ENCODE peak calls at places on chromosomes 11 and 22, in nine cellular contexts. One of them, this sample, is unnamed.
A peak's percentile ranks its signal among the peaks of the same experiment; 100 is the strongest.

GRCh38 chr11:122100222-122101080 is 15.6 kb downstream of the BLID start:
- DNase-seq in left ventricle myocardium inferior: peak; percentile 63
- DNase-seq in endothelial cell of umbilical vein: peak; percentile 56
- DNase-seq in hepatocyte: peak; percentile 54
- DNase-seq in IMR-90: peak; percentile 68
- DNase-seq in GM23248: peak; percentile 85
- DNase-seq in aorta: peak; percentile 72
- DNase-seq in Peyer's patch: no peak
- DNase-seq in heart left ventricle: peak; percentile 51
- DNase-seq in this sample: no peak

GRCh38 chr11:117824571-117825537 is at the start of gene FXYD2:
- DNase-seq in hepatocyte: no peak
- DNase-seq in heart left ventricle: peak; percentile 66
- DNase-seq in Peyer's patch: peak; percentile 53
- DNase-seq in aorta: peak; percentile 67
- DNase-seq in IMR-90: no peak
- DNase-seq in left ventricle myocardium inferior: peak; percentile 74
- DNase-seq in GM23248: no peak
- DNase-seq in endothelial cell of umbilical vein: peak; percentile 44
- DNase-seq in this sample: no peak

GRCh38 chr11:68750197-68750987 is 928 bp downstream of the TESMIN start:
- DNase-seq in GM23248: no peak
- DNase-seq in heart left ventricle: no peak
- DNase-seq in IMR-90: no peak
- DNase-seq in hepatocyte: peak; percentile 46
- DNase-seq in Peyer's patch: no peak
- DNase-seq in endothelial cell of umbilical vein: no peak
- DNase-seq in left ventricle myocardium inferior: no peak
- DNase-seq in aorta: peak; percentile 50
- DNase-seq in this sample: no peak

GRCh38 chr11:97364047-97364446 is 974.2 kb downstream of the JRKL start:
- DNase-seq in heart left ventricle: no peak
- DNase-seq in Peyer's patch: no peak
- DNase-seq in GM23248: no peak
- DNase-seq in left ventricle myocardium inferior: no peak
- DNase-seq in IMR-90: no peak
- DNase-seq in aorta: no peak
- DNase-seq in hepatocyte: no peak
- DNase-seq in endothelial cell of umbilical vein: peak; percentile 26
- DNase-seq in this sample: no peak

GRCh38 chr11:57474017-57474750 is 13.9 kb downstream of the RTN4RL2 start:
- DNase-seq in endothelial cell of umbilical vein: no peak
- DNase-seq in aorta: no peak
- DNase-seq in Peyer's patch: no peak
- DNase-seq in heart left ventricle: no peak
- DNase-seq in hepatocyte: no peak
- DNase-seq in IMR-90: peak; percentile 7
- DNase-seq in left ventricle myocardium inferior: no peak
- DNase-seq in GM23248: peak; percentile 32
- DNase-seq in this sample: no peak

GRCh38 chr11:884578-885070 is 26.0 kb downstream of the CHID1 start:
- DNase-seq in left ventricle myocardium inferior: no peak
- DNase-seq in GM23248: no peak
- DNase-seq in IMR-90: no peak
- DNase-seq in hepatocyte: no peak
- DNase-seq in aorta: no peak
- DNase-seq in Peyer's patch: no peak
- DNase-seq in endothelial cell of umbilical vein: no peak
- DNase-seq in heart left ventricle: no peak
- DNase-seq in this sample: no peak

GRCh38 chr11:2314136-2314524 is 12.3 kb downstream of the TSPAN32 start:
- DNase-seq in hepatocyte: no peak
- DNase-seq in left ventricle myocardium inferior: no peak
- DNase-seq in heart left ventricle: no peak
- DNase-seq in aorta: no peak
- DNase-seq in endothelial cell of umbilical vein: no peak
- DNase-seq in IMR-90: no peak
- DNase-seq in Peyer's patch: no peak
- DNase-seq in GM23248: no peak
- DNase-seq in this sample: no peak

GRCh38 chr22:20429254-20430100 is 8.1 kb downstream of the SCARF2 start:
- DNase-seq in IMR-90: no peak
- DNase-seq in GM23248: no peak
- DNase-seq in endothelial cell of umbilical vein: no peak
- DNase-seq in heart left ventricle: no peak
- DNase-seq in aorta: peak; percentile 73
- DNase-seq in left ventricle myocardium inferior: peak; percentile 56
- DNase-seq in hepatocyte: peak; percentile 19
- DNase-seq in Peyer's patch: peak; percentile 92
- DNase-seq in this sample: no peak

GRCh38 chr22:30208631-30209603 is 37.6 kb downstream of the LIF start:
- DNase-seq in heart left ventricle: peak; percentile 79
- DNase-seq in aorta: peak; percentile 88
- DNase-seq in hepatocyte: peak; percentile 89
- DNase-seq in left ventricle myocardium inferior: peak; percentile 74
- DNase-seq in IMR-90: peak; percentile 97
- DNase-seq in GM23248: peak; percentile 83
- DNase-seq in endothelial cell of umbilical vein: peak; percentile 70
- DNase-seq in Peyer's patch: no peak
- DNase-seq in this sample: peak; percentile 89

GRCh38 chr22:48706934-48707748 is 1120.5 kb downstream of the BRD1 start:
- DNase-seq in hepatocyte: no peak
- DNase-seq in GM23248: no peak
- DNase-seq in Peyer's patch: peak; percentile 33
- DNase-seq in aorta: peak; percentile 25
- DNase-seq in endothelial cell of umbilical vein: no peak
- DNase-seq in IMR-90: no peak
- DNase-seq in left ventricle myocardium inferior: peak; percentile 4
- DNase-seq in heart left ventricle: no peak
- DNase-seq in this sample: no peak

GRCh38 chr22:21937041-21937820 is 15.4 kb downstream of the PPM1F start:
- DNase-seq in IMR-90: no peak
- DNase-seq in endothelial cell of umbilical vein: no peak
- DNase-seq in heart left ventricle: no peak
- DNase-seq in Peyer's patch: no peak
- DNase-seq in GM23248: peak; percentile 67
- DNase-seq in left ventricle myocardium inferior: no peak
- DNase-seq in aorta: peak; percentile 75
- DNase-seq in hepatocyte: no peak
- DNase-seq in this sample: no peak

GRCh38 chr11:74288161-74288560 is 23.3 kb downstream of the P4HA3 start:
- DNase-seq in hepatocyte: peak; percentile 34
- DNase-seq in left ventricle myocardium inferior: no peak
- DNase-seq in IMR-90: peak; percentile 99
- DNase-seq in aorta: no peak
- DNase-seq in GM23248: peak; percentile 97
- DNase-seq in heart left ventricle: no peak
- DNase-seq in Peyer's patch: no peak
- DNase-seq in endothelial cell of umbilical vein: peak; percentile 90
- DNase-seq in this sample: peak; percentile 96

GRCh38 chr11:18705651-18706281 is 7.2 kb downstream of the TMEM86A start:
- DNase-seq in IMR-90: no peak
- DNase-seq in left ventricle myocardium inferior: peak; percentile 36
- DNase-seq in hepatocyte: no peak
- DNase-seq in GM23248: peak; percentile 18
- DNase-seq in aorta: peak; percentile 62
- DNase-seq in endothelial cell of umbilical vein: peak; percentile 13
- DNase-seq in Peyer's patch: peak; percentile 60
- DNase-seq in heart left ventricle: no peak
- DNase-seq in this sample: no peak

GRCh38 chr11:134560066-134560465 is 148.0 kb upstream of the B3GAT1 start:
- DNase-seq in hepatocyte: no peak
- DNase-seq in GM23248: no peak
- DNase-seq in IMR-90: no peak
- DNase-seq in left ventricle myocardium inferior: no peak
- DNase-seq in heart left ventricle: peak; percentile 4
- DNase-seq in Peyer's patch: no peak
- DNase-seq in aorta: no peak
- DNase-seq in endothelial cell of umbilical vein: no peak
- DNase-seq in this sample: no peak

GRCh38 chr11:13098890-13099289 is 89.8 kb downstream of the RASSF10 start:
- DNase-seq in IMR-90: no peak
- DNase-seq in aorta: no peak
- DNase-seq in heart left ventricle: no peak
- DNase-seq in endothelial cell of umbilical vein: no peak
- DNase-seq in GM23248: no peak
- DNase-seq in hepatocyte: no peak
- DNase-seq in left ventricle myocardium inferior: no peak
- DNase-seq in Peyer's patch: no peak
- DNase-seq in this sample: no peak

GRCh38 chr11:79055866-79056632 is 384.8 kb downstream of the TENM4 start:
- DNase-seq in endothelial cell of umbilical vein: no peak
- DNase-seq in GM23248: peak; percentile 76
- DNase-seq in IMR-90: peak; percentile 79
- DNase-seq in heart left ventricle: peak; percentile 23
- DNase-seq in hepatocyte: no peak
- DNase-seq in Peyer's patch: no peak
- DNase-seq in aorta: no peak
- DNase-seq in left ventricle myocardium inferior: no peak
- DNase-seq in this sample: peak; percentile 20

GRCh38 chr11:12201016-12201985 is 90.9 kb downstream of the MICAL2 start:
- DNase-seq in hepatocyte: peak; percentile 65
- DNase-seq in heart left ventricle: peak; percentile 89
- DNase-seq in Peyer's patch: no peak
- DNase-seq in GM23248: peak; percentile 94
- DNase-seq in endothelial cell of umbilical vein: peak; percentile 99
- DNase-seq in aorta: peak; percentile 88
- DNase-seq in IMR-90: peak; percentile 97
- DNase-seq in left ventricle myocardium inferior: peak; percentile 72
- DNase-seq in this sample: peak; percentile 99

GRCh38 chr11:111946499-111946898 is 9.4 kb downstream of the DIXDC1 start:
- DNase-seq in GM23248: no peak
- DNase-seq in Peyer's patch: no peak
- DNase-seq in left ventricle myocardium inferior: no peak
- DNase-seq in endothelial cell of umbilical vein: peak; percentile 57
- DNase-seq in hepatocyte: no peak
- DNase-seq in heart left ventricle: no peak
- DNase-seq in aorta: peak; percentile 46
- DNase-seq in IMR-90: no peak
- DNase-seq in this sample: no peak

GRCh38 chr11:67627788-67628624 is 1.7 kb downstream of the NUDT8 start:
- DNase-seq in Peyer's patch: peak; percentile 48
- DNase-seq in aorta: no peak
- DNase-seq in hepatocyte: no peak
- DNase-seq in GM23248: no peak
- DNase-seq in endothelial cell of umbilical vein: no peak
- DNase-seq in left ventricle myocardium inferior: no peak
- DNase-seq in heart left ventricle: no peak
- DNase-seq in IMR-90: no peak
- DNase-seq in this sample: no peak
- H3K4me3 ChIP-seq in Peyer's patch: no peak overlapping the region
- H3K4me3 ChIP-seq in aorta: no peak overlapping the region
- H3K4me3 ChIP-seq in hepatocyte: no peak overlapping the region
- H3K4me3 ChIP-seq in GM23248: no peak overlapping the region
- H3K4me3 ChIP-seq in endothelial cell of umbilical vein: no peak overlapping the region
- H3K4me3 ChIP-seq in left ventricle myocardium inferior: peak overlapping the region; percentile 74
- H3K4me3 ChIP-seq in heart left ventricle: no peak overlapping the region
- H3K4me3 ChIP-seq in IMR-90: no peak overlapping the region
- H3K4me3 ChIP-seq in this sample: no peak overlapping the region

DNA sequence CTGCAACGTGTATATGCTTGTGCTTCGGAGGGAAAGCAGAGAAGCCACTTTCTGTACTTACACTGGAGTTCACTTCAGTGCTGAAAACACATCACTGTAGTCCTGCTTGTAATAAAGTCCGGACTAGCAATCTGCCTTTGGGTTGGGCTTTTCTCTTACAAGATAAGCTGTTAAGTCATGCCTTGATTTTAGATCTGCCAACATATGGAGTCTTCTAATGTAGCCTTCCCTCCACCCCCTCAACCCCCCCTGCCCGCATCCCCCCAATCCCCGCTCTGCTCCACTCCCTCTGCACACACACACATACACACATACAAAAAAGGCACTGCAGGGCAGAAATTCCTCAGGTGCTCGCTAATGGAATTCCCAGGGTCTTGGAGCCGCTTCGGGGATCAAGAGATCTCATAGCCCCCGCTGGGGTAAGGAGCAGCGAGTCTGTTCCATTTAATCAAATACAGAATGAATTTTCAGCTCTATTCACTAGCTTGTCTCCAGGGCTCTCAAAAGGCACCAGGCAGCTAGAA is 3.4 kb downstream of the CDON start:
- DNase-seq in IMR-90: no peak
- DNase-seq in heart left ventricle: no peak
- DNase-seq in hepatocyte: no peak
- DNase-seq in aorta: no peak
- DNase-seq in left ventricle myocardium inferior: no peak
- DNase-seq in endothelial cell of umbilical vein: no peak
- DNase-seq in Peyer's patch: no peak
- DNase-seq in GM23248: no peak
- DNase-seq in this sample: no peak
- H3K27ac ChIP-seq in IMR-90: no peak overlapping the region
- H3K27ac ChIP-seq in heart left ventricle: no peak overlapping the region
- H3K27ac ChIP-seq in hepatocyte: peak overlapping the region; percentile 36
- H3K27ac ChIP-seq in aorta: no peak overlapping the region
- H3K27ac ChIP-seq in left ventricle myocardium inferior: no peak overlapping the region
- H3K27ac ChIP-seq in endothelial cell of umbilical vein: no peak overlapping the region
- H3K27ac ChIP-seq in Peyer's patch: no peak overlapping the region
- H3K27ac ChIP-seq in GM23248: no peak overlapping the region
- H3K27ac ChIP-seq in this sample: no peak overlapping the region

GRCh38 chr11:45343988-45344387 is 57.8 kb upstream of the SYT13 start:
- DNase-seq in Peyer's patch: no peak
- DNase-seq in IMR-90: no peak
- DNase-seq in heart left ventricle: no peak
- DNase-seq in left ventricle myocardium inferior: no peak
- DNase-seq in aorta: no peak
- DNase-seq in GM23248: no peak
- DNase-seq in endothelial cell of umbilical vein: no peak
- DNase-seq in hepatocyte: no peak
- DNase-seq in this sample: no peak
- H3K27me3 ChIP-seq in Peyer's patch: no peaks in the 10 kb centered on the region
- H3K27me3 ChIP-seq in IMR-90: peaks cover 13% of the 10 kb centered on the region
- H3K27me3 ChIP-seq in heart left ventricle: no peaks in the 10 kb centered on the region
- H3K27me3 ChIP-seq in left ventricle myocardium inferior: peaks cover 14% of the 10 kb centered on the region
- H3K27me3 ChIP-seq in aorta: no peaks in the 10 kb centered on the region
- H3K27me3 ChIP-seq in GM23248: peaks cover 43% of the 10 kb centered on the region
- H3K27me3 ChIP-seq in endothelial cell of umbilical vein: peaks cover 9% of the 10 kb centered on the region
- H3K27me3 ChIP-seq in hepatocyte: no peaks in the 10 kb centered on the region
- H3K27me3 ChIP-seq in this sample: peaks cover 15% of the 10 kb centered on the region

DNA sequence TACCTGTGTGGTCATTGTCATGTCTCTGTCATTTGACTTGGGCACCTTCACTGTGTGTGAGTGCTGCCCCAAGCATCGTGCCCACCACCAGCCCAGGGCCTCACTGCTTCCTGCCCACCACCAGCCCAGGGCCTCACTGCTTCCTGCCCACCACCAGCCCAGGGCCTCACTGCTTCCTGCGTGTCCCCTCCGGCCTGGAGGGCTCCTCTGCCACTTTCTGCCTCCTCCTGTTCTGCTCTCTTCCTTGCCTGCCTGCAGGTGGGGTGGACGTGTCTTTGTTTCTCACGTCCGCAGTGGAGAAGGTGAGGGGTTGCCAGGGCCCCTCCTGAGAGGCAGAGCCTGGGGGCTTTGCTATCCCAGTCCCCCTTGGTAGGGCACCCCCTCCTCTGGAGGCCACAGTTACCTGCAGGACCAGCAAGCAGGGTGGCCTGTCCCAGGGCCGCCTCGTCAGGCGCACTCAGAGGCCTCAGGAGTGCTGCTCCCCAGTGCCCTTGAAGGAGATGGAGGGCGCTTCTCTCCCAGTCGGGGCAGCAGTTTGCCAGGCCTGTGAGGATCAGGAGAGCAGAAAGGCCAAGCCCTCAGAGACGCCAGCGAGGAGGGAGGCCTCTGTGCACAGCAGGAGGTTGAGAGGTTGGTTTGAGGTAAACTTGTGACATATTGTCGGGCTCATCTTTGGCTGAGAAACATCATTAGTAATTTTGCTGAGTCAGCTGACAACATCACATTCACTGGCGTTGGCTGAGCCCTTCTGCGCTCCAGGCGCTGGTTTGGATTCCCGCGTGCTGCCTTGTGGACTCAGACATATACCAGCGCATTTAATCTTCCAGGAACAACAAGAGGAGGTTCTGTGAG is 290.8 kb downstream of the TBC1D22A start:
- DNase-seq in IMR-90: no peak
- DNase-seq in GM23248: no peak
- DNase-seq in heart left ventricle: no peak
- DNase-seq in endothelial cell of umbilical vein: no peak
- DNase-seq in left ventricle myocardium inferior: no peak
- DNase-seq in hepatocyte: no peak
- DNase-seq in Peyer's patch: peak; percentile 41
- DNase-seq in aorta: no peak
- DNase-seq in this sample: no peak
- H3K4me3 ChIP-seq in IMR-90: no peak overlapping the region
- H3K4me3 ChIP-seq in GM23248: no peak overlapping the region
- H3K4me3 ChIP-seq in heart left ventricle: no peak overlapping the region
- H3K4me3 ChIP-seq in endothelial cell of umbilical vein: no peak overlapping the region
- H3K4me3 ChIP-seq in left ventricle myocardium inferior: no peak overlapping the region
- H3K4me3 ChIP-seq in hepatocyte: no peak overlapping the region
- H3K4me3 ChIP-seq in Peyer's patch: no peak overlapping the region
- H3K4me3 ChIP-seq in aorta: no peak overlapping the region
- H3K4me3 ChIP-seq in this sample: no peak overlapping the region